ENCODE peak calls at places on chromosomes 5 and 9, in four cellular contexts. One of them, this sample, is unnamed.
A peak's percentile ranks its signal among the peaks of the same experiment; 100 is the strongest.

GRCh38 chr9:137148661-137149060 is 9.7 kb downstream of the GRIN1 start:
- DNase-seq in cardiac muscle cell: no peak
- DNase-seq in left lung: peak; percentile 68
- DNase-seq in IMR-90: no peak
- DNase-seq in this sample: no peak

GRCh38 chr5:91079037-91079436 is 304.1 kb downstream of the ARRDC3 start:
- DNase-seq in cardiac muscle cell: no peak
- DNase-seq in left lung: no peak
- DNase-seq in IMR-90: no peak
- DNase-seq in this sample: no peak

GRCh38 chr9:110148868-110149267 is 59.1 kb downstream of the C9orf152 start:
- DNase-seq in cardiac muscle cell: no peak
- DNase-seq in left lung: no peak
- DNase-seq in IMR-90: no peak
- DNase-seq in this sample: no peak

GRCh38 chr9:68750179-68750685 is 45.2 kb downstream of the PIP5K1B start:
- DNase-seq in cardiac muscle cell: no peak
- DNase-seq in left lung: no peak
- DNase-seq in IMR-90: no peak
- DNase-seq in this sample: no peak

GRCh38 chr9:76090909-76091308 is 200.4 kb downstream of the PCSK5 start:
- DNase-seq in cardiac muscle cell: no peak
- DNase-seq in left lung: no peak
- DNase-seq in IMR-90: no peak
- DNase-seq in this sample: no peak

GRCh38 chr5:145856285-145856818 is 16.5 kb downstream of the GRXCR2 start:
- DNase-seq in cardiac muscle cell: peak; percentile 62
- DNase-seq in left lung: peak; percentile 77
- DNase-seq in IMR-90: peak; percentile 83
- DNase-seq in this sample: no peak

GRCh38 chr5:112529525-112529924 is 110.4 kb upstream of the EPB41L4A start:
- DNase-seq in cardiac muscle cell: peak; percentile 30
- DNase-seq in left lung: no peak
- DNase-seq in IMR-90: no peak
- DNase-seq in this sample: no peak

GRCh38 chr9:109139851-109140250 is 20.1 kb upstream of the TMEM245 start:
- DNase-seq in cardiac muscle cell: no peak
- DNase-seq in left lung: no peak
- DNase-seq in IMR-90: no peak
- DNase-seq in this sample: no peak

GRCh38 chr5:57117601-57118000 is 56.3 kb upstream of the GPBP1 start:
- DNase-seq in cardiac muscle cell: no peak
- DNase-seq in left lung: no peak
- DNase-seq in IMR-90: no peak
- DNase-seq in this sample: peak; percentile 12

GRCh38 chr5:172940242-172941066 is 18.8 kb upstream of the RPL26L1 start:
- DNase-seq in cardiac muscle cell: peak; percentile 90
- DNase-seq in left lung: no peak
- DNase-seq in IMR-90: no peak
- DNase-seq in this sample: no peak

GRCh38 chr5:132479073-132479811 is 11.3 kb downstream of the IRF1 start:
- DNase-seq in cardiac muscle cell: no peak
- DNase-seq in left lung: no peak
- DNase-seq in IMR-90: no peak
- DNase-seq in this sample: peak; percentile 27

GRCh38 chr5:14366763-14367162 is 214.8 kb upstream of the OTULINL start:
- DNase-seq in cardiac muscle cell: no peak
- DNase-seq in left lung: no peak
- DNase-seq in IMR-90: no peak
- DNase-seq in this sample: no peak

GRCh38 chr5:140039561-140039960 is 3.5 kb downstream of the NRG2 start:
- DNase-seq in cardiac muscle cell: no peak
- DNase-seq in left lung: no peak
- DNase-seq in IMR-90: no peak
- DNase-seq in this sample: no peak

GRCh38 chr5:62778327-62779009 is 199.8 kb downstream of the LRRC70 start:
- DNase-seq in cardiac muscle cell: no peak
- DNase-seq in left lung: no peak
- DNase-seq in IMR-90: no peak
- DNase-seq in this sample: no peak

GRCh38 chr9:93205045-93205768 is 21.3 kb downstream of the WNK2 start:
- DNase-seq in cardiac muscle cell: peak; percentile 91
- DNase-seq in left lung: peak; percentile 78
- DNase-seq in IMR-90: no peak
- DNase-seq in this sample: no peak

GRCh38 chr9:80928697-80929096 is 760.6 kb downstream of the TLE1 start:
- DNase-seq in cardiac muscle cell: no peak
- DNase-seq in left lung: no peak
- DNase-seq in IMR-90: no peak
- DNase-seq in this sample: no peak

GRCh38 chr9:13014484-13014883 is 239.7 kb downstream of the LURAP1L start:
- DNase-seq in cardiac muscle cell: no peak
- DNase-seq in left lung: no peak
- DNase-seq in IMR-90: no peak
- DNase-seq in this sample: no peak

GRCh38 chr9:130128251-130128650 is 44.0 kb upstream of the NCS1 start:
- DNase-seq in cardiac muscle cell: no peak
- DNase-seq in left lung: no peak
- DNase-seq in IMR-90: no peak
- DNase-seq in this sample: peak; percentile 73

GRCh38 chr5:54889826-54890225 is 95.6 kb downstream of the ESM1 start:
- DNase-seq in cardiac muscle cell: peak; percentile 15
- DNase-seq in left lung: no peak
- DNase-seq in IMR-90: peak; percentile 58
- DNase-seq in this sample: no peak

GRCh38 chr5:44911501-44911900 is 102.8 kb downstream of the MRPS30 start:
- DNase-seq in cardiac muscle cell: peak; percentile 58
- DNase-seq in left lung: no peak
- DNase-seq in IMR-90: no peak
- DNase-seq in this sample: no peak

GRCh38 chr9:136722093-136722968 is 10.0 kb downstream of the DIPK1B start:
- DNase-seq in cardiac muscle cell: no peak
- DNase-seq in left lung: peak; percentile 76
- DNase-seq in IMR-90: no peak
- DNase-seq in this sample: no peak

GRCh38 chr9:102428305-102428704 is 566.8 kb upstream of the CYLC2 start:
- DNase-seq in cardiac muscle cell: no peak
- DNase-seq in left lung: no peak
- DNase-seq in IMR-90: no peak
- DNase-seq in this sample: no peak
- TF ChIP-seq CTCF in cardiac muscle cell: no peak
- TF ChIP-seq CTCF in left lung: no peak
- TF ChIP-seq CTCF in IMR-90: no peak
- TF ChIP-seq CTCF in this sample: no peak

DNA sequence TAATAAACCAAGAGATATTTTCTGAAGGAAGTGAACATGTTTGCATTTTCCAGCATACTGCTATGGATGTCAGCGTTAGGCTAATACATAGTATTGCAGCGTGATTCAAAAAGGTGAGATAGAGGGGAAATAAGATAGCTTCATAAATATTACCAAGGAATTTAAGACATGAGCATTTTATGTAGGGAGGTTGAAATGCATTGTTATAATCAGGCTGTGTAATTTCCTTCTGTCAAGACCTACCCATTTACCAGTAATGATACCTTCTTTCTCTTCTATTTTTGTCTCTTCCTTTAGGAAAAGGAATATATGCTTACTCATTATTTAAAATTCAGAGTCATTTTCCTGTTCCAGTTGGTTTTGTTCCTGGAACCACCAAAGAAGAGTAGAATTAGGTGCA is 33.3 kb downstream of the PIK3R1 start:
- DNase-seq in cardiac muscle cell: no peak
- DNase-seq in left lung: no peak
- DNase-seq in IMR-90: no peak
- DNase-seq in this sample: no peak
- H3K4me1 ChIP-seq in cardiac muscle cell: peaks cover 28% of the 10 kb centered on the region
- H3K4me1 ChIP-seq in left lung: peaks cover 66% of the 10 kb centered on the region
- H3K4me1 ChIP-seq in IMR-90: peaks cover 12% of the 10 kb centered on the region
- H3K4me1 ChIP-seq in this sample: peaks cover 59% of the 10 kb centered on the region

GRCh38 chr9:134531251-134531970 is 110.2 kb upstream of the COL5A1 start:
- DNase-seq in cardiac muscle cell: no peak
- DNase-seq in left lung: no peak
- DNase-seq in IMR-90: no peak
- DNase-seq in this sample: no peak
- TF ChIP-seq CTCF in cardiac muscle cell: no peak
- TF ChIP-seq CTCF in left lung: no peak
- TF ChIP-seq CTCF in IMR-90: no peak
- TF ChIP-seq CTCF in this sample: no peak

GRCh38 chr9:38039907-38040682 is 28.9 kb downstream of the SHB start:
- DNase-seq in cardiac muscle cell: no peak
- DNase-seq in left lung: no peak
- DNase-seq in IMR-90: no peak
- DNase-seq in this sample: no peak
- H3K4me1 ChIP-seq in cardiac muscle cell: peaks cover 47% of the 10 kb centered on the region
- H3K4me1 ChIP-seq in left lung: peaks cover 71% of the 10 kb centered on the region
- H3K4me1 ChIP-seq in IMR-90: peaks cover 52% of the 10 kb centered on the region
- H3K4me1 ChIP-seq in this sample: no peaks in the 10 kb centered on the region

DNA sequence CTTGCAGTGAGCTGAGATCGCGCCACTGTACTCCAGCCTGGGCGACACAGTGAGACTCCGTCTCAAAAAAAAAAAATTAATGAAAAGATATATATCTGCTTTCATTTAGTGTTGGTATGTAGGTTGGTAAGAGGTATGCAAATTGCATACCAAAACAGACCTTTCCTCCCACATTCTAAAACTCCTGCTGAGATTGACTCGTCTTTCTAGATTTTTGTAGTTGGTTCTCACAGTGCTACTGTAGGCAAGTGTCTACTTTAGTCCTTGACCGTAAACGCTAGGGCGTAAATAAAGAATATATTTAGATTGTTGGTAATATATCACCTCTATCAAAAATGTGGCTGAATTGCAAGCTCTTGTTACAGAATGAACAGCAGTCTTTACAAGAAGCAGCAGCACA is 445.9 kb downstream of the CHSY3 start:
- DNase-seq in cardiac muscle cell: no peak
- DNase-seq in left lung: no peak
- DNase-seq in IMR-90: no peak
- DNase-seq in this sample: no peak
- TF ChIP-seq CTCF in cardiac muscle cell: no peak
- TF ChIP-seq CTCF in left lung: no peak
- TF ChIP-seq CTCF in IMR-90: no peak
- TF ChIP-seq CTCF in this sample: no peak

DNA sequence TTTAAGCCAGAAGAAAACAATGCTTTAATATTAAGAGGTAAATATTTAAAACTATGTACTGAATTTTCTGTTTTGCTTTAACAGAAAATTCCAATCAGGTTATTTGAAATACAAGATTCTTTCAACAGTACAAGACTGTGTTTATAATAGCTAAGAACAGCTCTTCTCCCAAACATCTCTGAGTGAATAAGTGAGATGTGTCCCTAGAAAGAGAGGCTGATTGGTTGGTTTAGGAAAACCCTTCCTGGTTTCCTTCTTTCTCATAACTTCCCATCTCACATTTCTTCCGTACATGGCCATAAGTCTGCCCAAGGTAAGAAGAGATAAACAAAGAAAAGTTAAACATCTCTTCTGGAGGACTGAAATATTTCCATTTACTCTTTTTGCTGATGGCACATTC is 145.9 kb downstream of the FANCC start:
- DNase-seq in cardiac muscle cell: no peak
- DNase-seq in left lung: no peak
- DNase-seq in IMR-90: peak; percentile 79
- DNase-seq in this sample: no peak
- H3K4me1 ChIP-seq in cardiac muscle cell: peaks cover 11% of the 10 kb centered on the region
- H3K4me1 ChIP-seq in left lung: no peaks in the 10 kb centered on the region
- H3K4me1 ChIP-seq in IMR-90: peaks cover 5% of the 10 kb centered on the region
- H3K4me1 ChIP-seq in this sample: no peaks in the 10 kb centered on the region

GRCh38 chr5:87413116-87413645 is 451 bp upstream of the CCNH start:
- DNase-seq in cardiac muscle cell: peak; percentile 1
- DNase-seq in left lung: no peak
- DNase-seq in IMR-90: no peak
- DNase-seq in this sample: no peak

GRCh38 chr5:87411586-87412416 is 929 bp downstream of the CCNH start:
- DNase-seq in cardiac muscle cell: no peak
- DNase-seq in left lung: no peak
- DNase-seq in IMR-90: peak; percentile 63
- DNase-seq in this sample: peak; percentile 21

GRCh38 chr5:87410941-87411340 is 1.8 kb downstream of the CCNH start:
- DNase-seq in cardiac muscle cell: no peak
- DNase-seq in left lung: no peak
- DNase-seq in IMR-90: peak; percentile 80
- DNase-seq in this sample: no peak

GRCh38 chr5:87408219-87408618 is 4.5 kb downstream of the CCNH start:
- DNase-seq in cardiac muscle cell: no peak
- DNase-seq in left lung: no peak
- DNase-seq in IMR-90: no peak
- DNase-seq in this sample: no peak

GRCh38 chr5:87412417-87413115 is at the start of gene CCNH:
- DNase-seq in cardiac muscle cell: peak; percentile 100
- DNase-seq in left lung: peak; percentile 99
- DNase-seq in IMR-90: peak; percentile 98
- DNase-seq in this sample: peak; percentile 92
- TF ChIP-seq CTCF in cardiac muscle cell: no peak
- TF ChIP-seq CTCF in left lung: no peak
- TF ChIP-seq CTCF in IMR-90: no peak
- TF ChIP-seq CTCF in this sample: no peak